ENCODE peak calls at places on chromosomes 2 and 18, in six cellular contexts. One of them, this sample, is unnamed.
A peak's percentile ranks its signal among the peaks of the same experiment; 100 is the strongest.

GRCh38 chr2:42974303-42974696 is 181.9 kb upstream of the HAAO start:
- DNase-seq in IMR-90: no peak
- DNase-seq in mesendoderm: no peak
- DNase-seq in H1: no peak
- DNase-seq in H9: no peak
- DNase-seq in neuronal stem cell: no peak
- DNase-seq in this sample: no peak

GRCh38 chr2:227615906-227616305 is 1.3 kb upstream of the SCYGR3 start:
- DNase-seq in IMR-90: no peak
- DNase-seq in H1: no peak
- DNase-seq in H9: no peak
- DNase-seq in mesendoderm: no peak
- DNase-seq in neuronal stem cell: no peak
- DNase-seq in this sample: no peak

GRCh38 chr2:121330921-121331320 is 45.9 kb upstream of the TFCP2L1 start:
- DNase-seq in neuronal stem cell: no peak
- DNase-seq in mesendoderm: no peak
- DNase-seq in IMR-90: no peak
- DNase-seq in H1: no peak
- DNase-seq in H9: no peak
- DNase-seq in this sample: no peak

GRCh38 chr2:216619411-216620393 is 13.5 kb upstream of the IGFBP2 start:
- DNase-seq in mesendoderm: peak; percentile 77
- DNase-seq in H9: peak; percentile 53
- DNase-seq in H1: no peak
- DNase-seq in neuronal stem cell: no peak
- DNase-seq in IMR-90: peak; percentile 64
- DNase-seq in this sample: peak; percentile 64

GRCh38 chr2:70890469-70891065 is 45.1 kb upstream of the ATP6V1B1 start:
- DNase-seq in IMR-90: no peak
- DNase-seq in H1: no peak
- DNase-seq in neuronal stem cell: no peak
- DNase-seq in H9: no peak
- DNase-seq in mesendoderm: no peak
- DNase-seq in this sample: no peak

GRCh38 chr18:26621161-26622026 is 73.0 kb upstream of the KCTD1 start:
- DNase-seq in mesendoderm: peak; percentile 67
- DNase-seq in IMR-90: no peak
- DNase-seq in H9: peak; percentile 65
- DNase-seq in H1: peak; percentile 33
- DNase-seq in neuronal stem cell: peak; percentile 27
- DNase-seq in this sample: peak; percentile 26

GRCh38 chr2:36560726-36561125 is 37.2 kb downstream of the FEZ2 start:
- DNase-seq in neuronal stem cell: no peak
- DNase-seq in mesendoderm: no peak
- DNase-seq in H9: no peak
- DNase-seq in H1: no peak
- DNase-seq in IMR-90: no peak
- DNase-seq in this sample: no peak

GRCh38 chr2:174597347-174598047 is at the start of gene WIPF1:
- DNase-seq in H9: no peak
- DNase-seq in mesendoderm: no peak
- DNase-seq in neuronal stem cell: no peak
- DNase-seq in H1: no peak
- DNase-seq in IMR-90: peak; percentile 86
- DNase-seq in this sample: peak; percentile 92

GRCh38 chr2:196195302-196195701 is 23.9 kb upstream of the STK17B start:
- DNase-seq in neuronal stem cell: no peak
- DNase-seq in H1: no peak
- DNase-seq in IMR-90: no peak
- DNase-seq in H9: no peak
- DNase-seq in mesendoderm: no peak
- DNase-seq in this sample: no peak

GRCh38 chr18:67232406-67232805 is 284.1 kb downstream of the DSEL start:
- DNase-seq in H1: peak; percentile 10
- DNase-seq in IMR-90: peak; percentile 62
- DNase-seq in neuronal stem cell: no peak
- DNase-seq in H9: no peak
- DNase-seq in mesendoderm: peak; percentile 4
- DNase-seq in this sample: peak; percentile 29
- H3K9ac ChIP-seq in H1: no peak overlapping the region
- H3K9ac ChIP-seq in IMR-90: no peak overlapping the region
- H3K9ac ChIP-seq in neuronal stem cell: no peak overlapping the region
- H3K9ac ChIP-seq in H9: no peak overlapping the region
- H3K9ac ChIP-seq in mesendoderm: no peak overlapping the region
- H3K9ac ChIP-seq in this sample: peak overlapping the region; percentile 69

GRCh38 chr2:170305711-170306110 is 127.8 kb downstream of the MYO3B start:
- DNase-seq in mesendoderm: no peak
- DNase-seq in IMR-90: no peak
- DNase-seq in H1: no peak
- DNase-seq in neuronal stem cell: no peak
- DNase-seq in H9: no peak
- DNase-seq in this sample: no peak
- H2BK15ac ChIP-seq in mesendoderm: no peak overlapping the region
- H2BK15ac ChIP-seq in IMR-90: no peak overlapping the region
- H2BK15ac ChIP-seq in H1: no peak overlapping the region
- H2BK15ac ChIP-seq in neuronal stem cell: no peak overlapping the region
- H2BK15ac ChIP-seq in H9: no peak overlapping the region
- H2BK15ac ChIP-seq in this sample: no peak overlapping the region

DNA sequence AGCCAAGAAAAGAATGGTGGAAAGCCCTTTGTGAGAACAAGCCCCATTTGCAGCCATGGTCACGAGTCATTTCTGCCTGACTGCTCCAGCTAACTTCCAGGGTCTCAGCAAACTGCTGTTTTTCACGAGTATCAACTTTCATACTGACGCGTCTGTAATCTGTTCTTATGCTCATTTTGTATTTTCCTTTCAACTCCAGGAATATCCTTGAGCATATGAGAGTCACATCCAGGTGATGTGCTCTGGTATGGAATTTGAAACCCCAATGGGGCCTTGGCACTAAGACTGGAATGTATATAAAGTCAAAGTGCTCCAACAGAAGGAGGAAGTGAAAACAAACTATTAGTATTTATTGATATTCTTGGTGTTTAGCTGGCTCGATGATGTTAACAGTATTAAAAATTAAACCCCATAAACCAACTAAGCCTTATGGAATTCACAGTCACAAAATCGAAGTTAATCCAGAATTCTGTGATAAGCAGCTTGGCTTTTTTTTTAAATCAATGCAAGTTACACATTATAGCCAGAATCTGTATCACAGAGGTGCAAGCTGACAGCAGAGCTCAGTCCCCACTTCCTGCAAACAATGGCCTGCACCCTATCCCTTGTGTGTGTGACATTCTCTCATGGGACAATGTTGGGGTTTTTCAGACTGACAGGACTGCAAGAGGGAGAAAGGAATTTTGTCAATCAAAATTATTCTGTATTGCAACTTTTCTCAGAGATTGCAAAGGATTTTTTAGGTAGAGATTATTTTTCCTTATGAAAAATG is 26.1 kb downstream of the SLC14A1 start:
- DNase-seq in H9: no peak
- DNase-seq in mesendoderm: no peak
- DNase-seq in neuronal stem cell: no peak
- DNase-seq in H1: no peak
- DNase-seq in IMR-90: peak; percentile 54
- DNase-seq in this sample: no peak
- H3K4me2 ChIP-seq in H9: no peak overlapping the region
- H3K4me2 ChIP-seq in mesendoderm: no peak overlapping the region
- H3K4me2 ChIP-seq in neuronal stem cell: no peak overlapping the region
- H3K4me2 ChIP-seq in H1: no peak overlapping the region
- H3K4me2 ChIP-seq in IMR-90: no peak overlapping the region
- H3K4me2 ChIP-seq in this sample: peak overlapping the region; percentile 24

GRCh38 chr2:14638488-14638887 is 6.0 kb downstream of the LRATD1 start:
- DNase-seq in neuronal stem cell: no peak
- DNase-seq in IMR-90: no peak
- DNase-seq in mesendoderm: no peak
- DNase-seq in H1: no peak
- DNase-seq in H9: no peak
- DNase-seq in this sample: no peak
- H3K9ac ChIP-seq in neuronal stem cell: no peak overlapping the region
- H3K9ac ChIP-seq in IMR-90: no peak overlapping the region
- H3K9ac ChIP-seq in mesendoderm: no peak overlapping the region
- H3K9ac ChIP-seq in H1: no peak overlapping the region
- H3K9ac ChIP-seq in H9: no peak overlapping the region
- H3K9ac ChIP-seq in this sample: no peak overlapping the region

DNA sequence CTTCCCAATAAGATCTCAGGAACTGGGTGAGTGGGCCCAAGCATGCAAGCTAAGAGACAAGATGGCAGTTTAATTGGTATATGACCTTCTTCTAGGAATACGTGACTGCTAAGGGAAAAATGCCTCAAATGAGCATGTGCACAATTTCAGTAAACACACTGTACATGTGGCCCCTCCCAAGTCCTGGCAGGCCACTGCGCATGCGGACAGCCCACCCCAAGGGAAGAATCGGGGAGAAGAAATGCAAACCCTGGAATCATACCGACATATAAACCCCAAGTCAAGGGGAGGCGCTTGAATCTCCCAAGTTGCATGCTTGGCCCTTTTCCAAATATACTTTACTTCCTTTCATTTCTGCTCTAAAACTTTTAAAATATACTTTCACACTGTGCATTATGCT is 15.2 kb upstream of the CCDC93 start:
- DNase-seq in H1: no peak
- DNase-seq in mesendoderm: no peak
- DNase-seq in H9: no peak
- DNase-seq in neuronal stem cell: no peak
- DNase-seq in IMR-90: no peak
- DNase-seq in this sample: no peak
- H2BK15ac ChIP-seq in H1: no peak overlapping the region
- H2BK15ac ChIP-seq in mesendoderm: no peak overlapping the region
- H2BK15ac ChIP-seq in H9: no peak overlapping the region
- H2BK15ac ChIP-seq in neuronal stem cell: no peak overlapping the region
- H2BK15ac ChIP-seq in IMR-90: no peak overlapping the region
- H2BK15ac ChIP-seq in this sample: no peak overlapping the region

GRCh38 chr2:69693472-69694450 is 48.2 kb upstream of the ANXA4 start:
- DNase-seq in H1: no peak
- DNase-seq in IMR-90: no peak
- DNase-seq in mesendoderm: no peak
- DNase-seq in H9: no peak
- DNase-seq in neuronal stem cell: no peak
- DNase-seq in this sample: no peak
- H3K4me2 ChIP-seq in H1: no peak overlapping the region
- H3K4me2 ChIP-seq in IMR-90: no peak overlapping the region
- H3K4me2 ChIP-seq in mesendoderm: no peak overlapping the region
- H3K4me2 ChIP-seq in H9: no peak overlapping the region
- H3K4me2 ChIP-seq in neuronal stem cell: no peak overlapping the region
- H3K4me2 ChIP-seq in this sample: no peak overlapping the region

DNA sequence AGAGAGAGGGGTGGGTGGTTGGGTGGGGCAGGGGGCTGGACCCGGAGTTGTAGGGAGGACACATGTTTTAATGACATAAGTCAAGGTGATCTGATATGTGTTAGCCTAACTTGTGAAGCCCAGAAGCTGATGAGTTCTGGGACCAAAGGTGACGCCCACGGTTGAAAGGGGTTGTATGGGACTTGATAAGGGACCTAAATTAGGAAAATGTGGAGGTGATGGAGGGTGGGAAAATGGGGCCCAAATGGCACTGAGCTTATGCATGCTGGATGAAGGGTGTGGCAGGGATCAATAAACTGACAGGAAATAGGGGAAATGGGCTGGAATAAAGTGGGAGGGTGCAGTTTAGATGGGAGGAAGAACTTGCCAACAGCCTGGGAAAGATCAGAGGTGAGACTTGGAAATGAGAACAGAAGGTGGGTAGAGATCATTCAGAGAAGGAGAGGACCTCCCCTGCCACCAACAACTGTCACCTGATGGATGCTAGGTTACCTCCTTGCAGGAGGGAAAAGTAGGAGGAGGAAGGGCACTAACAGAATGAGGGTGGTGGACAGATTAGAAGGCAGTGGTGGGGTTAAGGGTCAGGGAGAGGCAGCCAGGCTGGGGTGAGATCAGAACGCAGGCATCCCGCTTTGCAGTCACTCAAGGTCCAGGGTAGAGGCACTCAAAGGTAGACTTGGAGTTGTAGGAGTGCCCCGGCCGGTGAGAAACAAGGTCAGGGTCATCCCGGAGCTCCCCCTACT is 15.3 kb downstream of the WNT10A start:
- DNase-seq in mesendoderm: no peak
- DNase-seq in H1: no peak
- DNase-seq in IMR-90: no peak
- DNase-seq in neuronal stem cell: no peak
- DNase-seq in H9: peak; percentile 30
- DNase-seq in this sample: no peak
- H3K9ac ChIP-seq in mesendoderm: no peak overlapping the region
- H3K9ac ChIP-seq in H1: no peak overlapping the region
- H3K9ac ChIP-seq in IMR-90: no peak overlapping the region
- H3K9ac ChIP-seq in neuronal stem cell: peak overlapping the region; percentile 10
- H3K9ac ChIP-seq in H9: no peak overlapping the region
- H3K9ac ChIP-seq in this sample: no peak overlapping the region

This sample was measured in mesenchymal stem cell.